ENCODE peak calls at places on chromosomes 16 and 17, in nine cellular contexts. One of them, this sample, is unnamed.
A peak's percentile ranks its signal among the peaks of the same experiment; 100 is the strongest.

GRCh38 chr17:47804461-47804860 is 17.1 kb downstream of the OSBPL7 start:
- DNase-seq in A549: no peak
- DNase-seq in adrenal gland: no peak
- DNase-seq in endothelial cell of umbilical vein: no peak
- DNase-seq in HepG2: no peak
- DNase-seq in uterus: no peak
- DNase-seq in stomach: peak; percentile 18
- DNase-seq in lower leg skin: peak; percentile 40
- DNase-seq in erythroblast: no peak
- DNase-seq in this sample: no peak

GRCh38 chr16:79163666-79164377 is 436.7 kb downstream of the MAF start:
- DNase-seq in uterus: no peak
- DNase-seq in A549: no peak
- DNase-seq in lower leg skin: no peak
- DNase-seq in adrenal gland: no peak
- DNase-seq in endothelial cell of umbilical vein: no peak
- DNase-seq in stomach: no peak
- DNase-seq in erythroblast: no peak
- DNase-seq in HepG2: no peak
- DNase-seq in this sample: no peak

GRCh38 chr17:32445075-32445427 is 741 bp downstream of the PSMD11 start:
- DNase-seq in lower leg skin: no peak
- DNase-seq in A549: peak; percentile 61
- DNase-seq in adrenal gland: peak; percentile 60
- DNase-seq in endothelial cell of umbilical vein: peak; percentile 76
- DNase-seq in erythroblast: peak; percentile 68
- DNase-seq in stomach: peak; percentile 28
- DNase-seq in uterus: no peak
- DNase-seq in HepG2: peak; percentile 37
- DNase-seq in this sample: peak; percentile 31

GRCh38 chr17:9240659-9241370 is 219.5 kb downstream of the NTN1 start:
- DNase-seq in endothelial cell of umbilical vein: peak; percentile 39
- DNase-seq in lower leg skin: peak; percentile 94
- DNase-seq in HepG2: peak; percentile 35
- DNase-seq in uterus: peak; percentile 84
- DNase-seq in erythroblast: no peak
- DNase-seq in A549: peak; percentile 36
- DNase-seq in stomach: peak; percentile 47
- DNase-seq in adrenal gland: peak; percentile 77
- DNase-seq in this sample: no peak

GRCh38 chr17:20282526-20283308 is 184.6 kb downstream of the LGALS9B start:
- DNase-seq in A549: no peak
- DNase-seq in erythroblast: no peak
- DNase-seq in lower leg skin: no peak
- DNase-seq in endothelial cell of umbilical vein: no peak
- DNase-seq in stomach: no peak
- DNase-seq in adrenal gland: no peak
- DNase-seq in uterus: no peak
- DNase-seq in HepG2: no peak
- DNase-seq in this sample: no peak

GRCh38 chr17:973053-973452 is 6.5 kb downstream of the NXN start:
- DNase-seq in adrenal gland: no peak
- DNase-seq in erythroblast: no peak
- DNase-seq in uterus: no peak
- DNase-seq in stomach: no peak
- DNase-seq in endothelial cell of umbilical vein: no peak
- DNase-seq in A549: no peak
- DNase-seq in lower leg skin: no peak
- DNase-seq in HepG2: no peak
- DNase-seq in this sample: no peak

GRCh38 chr16:79403534-79403933 is 197.0 kb downstream of the MAF start:
- DNase-seq in adrenal gland: no peak
- DNase-seq in uterus: no peak
- DNase-seq in lower leg skin: no peak
- DNase-seq in A549: no peak
- DNase-seq in erythroblast: no peak
- DNase-seq in endothelial cell of umbilical vein: no peak
- DNase-seq in stomach: no peak
- DNase-seq in HepG2: peak; percentile 10
- DNase-seq in this sample: no peak

GRCh38 chr17:79295307-79295706 is 220.7 kb downstream of the ENGASE start:
- DNase-seq in uterus: no peak
- DNase-seq in stomach: no peak
- DNase-seq in adrenal gland: no peak
- DNase-seq in HepG2: no peak
- DNase-seq in A549: peak; percentile 31
- DNase-seq in erythroblast: no peak
- DNase-seq in endothelial cell of umbilical vein: no peak
- DNase-seq in lower leg skin: no peak
- DNase-seq in this sample: no peak

GRCh38 chr16:84079664-84080063 is 37.1 kb upstream of the SLC38A8 start:
- DNase-seq in endothelial cell of umbilical vein: no peak
- DNase-seq in adrenal gland: no peak
- DNase-seq in uterus: no peak
- DNase-seq in HepG2: no peak
- DNase-seq in lower leg skin: no peak
- DNase-seq in A549: no peak
- DNase-seq in stomach: no peak
- DNase-seq in erythroblast: no peak
- DNase-seq in this sample: no peak

GRCh38 chr17:18039535-18040286 is 503 bp downstream of the GID4 start:
- DNase-seq in lower leg skin: peak; percentile 90
- DNase-seq in erythroblast: peak; percentile 74
- DNase-seq in uterus: no peak
- DNase-seq in stomach: peak; percentile 56
- DNase-seq in HepG2: no peak
- DNase-seq in endothelial cell of umbilical vein: peak; percentile 17
- DNase-seq in A549: peak; percentile 46
- DNase-seq in adrenal gland: peak; percentile 46
- DNase-seq in this sample: peak; percentile 64

GRCh38 chr17:9228408-9229159 is 207.3 kb downstream of the NTN1 start:
- DNase-seq in adrenal gland: peak; percentile 48
- DNase-seq in A549: no peak
- DNase-seq in erythroblast: no peak
- DNase-seq in HepG2: no peak
- DNase-seq in lower leg skin: no peak
- DNase-seq in endothelial cell of umbilical vein: no peak
- DNase-seq in stomach: no peak
- DNase-seq in uterus: peak; percentile 62
- DNase-seq in this sample: no peak

GRCh38 chr17:29002811-29003210 is 3.0 kb downstream of the SEZ6 start:
- DNase-seq in erythroblast: no peak
- DNase-seq in lower leg skin: no peak
- DNase-seq in adrenal gland: no peak
- DNase-seq in uterus: no peak
- DNase-seq in endothelial cell of umbilical vein: no peak
- DNase-seq in HepG2: no peak
- DNase-seq in A549: no peak
- DNase-seq in stomach: no peak
- DNase-seq in this sample: no peak

GRCh38 chr17:67042104-67042899 is 2.1 kb upstream of the CACNG1 start:
- DNase-seq in adrenal gland: no peak
- DNase-seq in uterus: no peak
- DNase-seq in lower leg skin: no peak
- DNase-seq in A549: no peak
- DNase-seq in erythroblast: no peak
- DNase-seq in stomach: no peak
- DNase-seq in endothelial cell of umbilical vein: no peak
- DNase-seq in HepG2: no peak
- DNase-seq in this sample: no peak

GRCh38 chr16:4309833-4310266 is 6.0 kb upstream of the GLIS2 start:
- DNase-seq in lower leg skin: peak; percentile 91
- DNase-seq in uterus: no peak
- DNase-seq in erythroblast: peak; percentile 69
- DNase-seq in endothelial cell of umbilical vein: peak; percentile 86
- DNase-seq in HepG2: peak; percentile 67
- DNase-seq in adrenal gland: peak; percentile 80
- DNase-seq in stomach: peak; percentile 82
- DNase-seq in A549: peak; percentile 88
- DNase-seq in this sample: peak; percentile 93

GRCh38 chr17:64418506-64419339 is 28.1 kb upstream of the PECAM1 start:
- DNase-seq in HepG2: peak; percentile 67
- DNase-seq in uterus: no peak
- DNase-seq in endothelial cell of umbilical vein: peak; percentile 80
- DNase-seq in A549: peak; percentile 75
- DNase-seq in stomach: no peak
- DNase-seq in erythroblast: peak; percentile 57
- DNase-seq in adrenal gland: no peak
- DNase-seq in lower leg skin: peak; percentile 73
- DNase-seq in this sample: peak; percentile 64

GRCh38 chr17:57429966-57430365 is 173.6 kb downstream of the MSI2 start:
- DNase-seq in adrenal gland: no peak
- DNase-seq in uterus: no peak
- DNase-seq in HepG2: no peak
- DNase-seq in endothelial cell of umbilical vein: no peak
- DNase-seq in stomach: no peak
- DNase-seq in erythroblast: no peak
- DNase-seq in lower leg skin: no peak
- DNase-seq in A549: no peak
- DNase-seq in this sample: no peak

GRCh38 chr17:17051791-17052461 is 9.7 kb downstream of the MPRIP start:
- DNase-seq in erythroblast: no peak
- DNase-seq in uterus: peak; percentile 15
- DNase-seq in lower leg skin: peak; percentile 85
- DNase-seq in endothelial cell of umbilical vein: no peak
- DNase-seq in A549: no peak
- DNase-seq in stomach: peak; percentile 43
- DNase-seq in adrenal gland: peak; percentile 74
- DNase-seq in HepG2: peak; percentile 63
- DNase-seq in this sample: no peak

GRCh38 chr17:266701-267656 is 85.5 kb upstream of the DOC2B start:
- DNase-seq in stomach: peak; percentile 23
- DNase-seq in lower leg skin: peak; percentile 82
- DNase-seq in HepG2: no peak
- DNase-seq in endothelial cell of umbilical vein: peak; percentile 72
- DNase-seq in adrenal gland: peak; percentile 20
- DNase-seq in uterus: peak; percentile 43
- DNase-seq in A549: no peak
- DNase-seq in erythroblast: no peak
- DNase-seq in this sample: no peak

GRCh38 chr16:77432264-77432663 is 2.6 kb downstream of the ADAMTS18 start:
- DNase-seq in adrenal gland: no peak
- DNase-seq in lower leg skin: no peak
- DNase-seq in endothelial cell of umbilical vein: no peak
- DNase-seq in HepG2: no peak
- DNase-seq in erythroblast: no peak
- DNase-seq in A549: no peak
- DNase-seq in uterus: no peak
- DNase-seq in stomach: no peak
- DNase-seq in this sample: no peak

GRCh38 chr16:49340466-49340865 is 33.1 kb upstream of the C16orf78 start:
- DNase-seq in lower leg skin: peak; percentile 57
- DNase-seq in uterus: no peak
- DNase-seq in endothelial cell of umbilical vein: no peak
- DNase-seq in adrenal gland: no peak
- DNase-seq in A549: no peak
- DNase-seq in stomach: no peak
- DNase-seq in HepG2: no peak
- DNase-seq in erythroblast: no peak
- DNase-seq in this sample: no peak
- TF ChIP-seq POLR2A in lower leg skin: no peak
- TF ChIP-seq POLR2A in uterus: no peak
- TF ChIP-seq POLR2A in endothelial cell of umbilical vein: no peak
- TF ChIP-seq POLR2A in adrenal gland: no peak
- TF ChIP-seq POLR2A in A549: no peak
- TF ChIP-seq POLR2A in stomach: no peak
- TF ChIP-seq POLR2A in HepG2: no peak
- TF ChIP-seq POLR2A in erythroblast: no peak
- TF ChIP-seq POLR2A in this sample: no peak

DNA sequence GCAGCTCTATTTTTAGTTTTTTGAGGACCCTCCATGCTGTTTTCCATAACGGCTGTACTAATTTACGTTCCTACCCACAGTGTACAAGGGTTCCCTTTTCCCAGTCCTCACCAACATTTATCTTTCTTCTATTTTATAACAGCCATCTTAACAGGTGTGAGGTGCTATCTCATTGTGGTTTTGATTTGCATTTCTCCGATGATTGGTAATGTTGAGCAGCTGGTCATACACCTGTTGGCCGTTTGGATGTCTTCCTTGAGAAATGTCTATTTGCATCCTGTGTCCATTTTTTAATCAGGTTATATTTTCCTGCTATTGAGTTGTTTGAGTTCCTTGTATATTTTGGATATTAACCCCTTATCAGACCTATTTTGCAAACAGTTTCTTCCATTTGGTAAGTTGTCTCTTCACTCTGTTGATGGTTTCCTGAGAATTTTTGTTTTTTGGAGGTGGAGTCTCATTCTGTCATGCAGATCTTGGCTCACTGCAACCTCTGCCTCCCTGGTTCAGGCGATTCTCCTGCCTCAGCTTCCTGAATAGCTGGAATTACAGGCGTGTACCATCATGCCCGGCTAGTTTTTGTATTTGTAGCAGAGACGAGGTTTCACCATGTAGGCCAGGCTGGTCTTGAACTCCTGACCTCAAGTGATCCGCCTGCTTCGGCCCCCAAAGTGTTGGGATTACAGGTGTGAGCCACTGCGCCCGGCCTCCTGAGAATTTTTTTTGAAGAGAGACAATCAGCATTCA is 279.6 kb downstream of the SNX29 start:
- DNase-seq in HepG2: no peak
- DNase-seq in uterus: no peak
- DNase-seq in endothelial cell of umbilical vein: no peak
- DNase-seq in adrenal gland: no peak
- DNase-seq in A549: no peak
- DNase-seq in lower leg skin: no peak
- DNase-seq in erythroblast: no peak
- DNase-seq in stomach: no peak
- DNase-seq in this sample: no peak
- TF ChIP-seq POLR2A in HepG2: no peak
- TF ChIP-seq POLR2A in uterus: no peak
- TF ChIP-seq POLR2A in endothelial cell of umbilical vein: no peak
- TF ChIP-seq POLR2A in adrenal gland: no peak
- TF ChIP-seq POLR2A in A549: no peak
- TF ChIP-seq POLR2A in lower leg skin: no peak
- TF ChIP-seq POLR2A in erythroblast: no peak
- TF ChIP-seq POLR2A in stomach: no peak
- TF ChIP-seq POLR2A in this sample: no peak

DNA sequence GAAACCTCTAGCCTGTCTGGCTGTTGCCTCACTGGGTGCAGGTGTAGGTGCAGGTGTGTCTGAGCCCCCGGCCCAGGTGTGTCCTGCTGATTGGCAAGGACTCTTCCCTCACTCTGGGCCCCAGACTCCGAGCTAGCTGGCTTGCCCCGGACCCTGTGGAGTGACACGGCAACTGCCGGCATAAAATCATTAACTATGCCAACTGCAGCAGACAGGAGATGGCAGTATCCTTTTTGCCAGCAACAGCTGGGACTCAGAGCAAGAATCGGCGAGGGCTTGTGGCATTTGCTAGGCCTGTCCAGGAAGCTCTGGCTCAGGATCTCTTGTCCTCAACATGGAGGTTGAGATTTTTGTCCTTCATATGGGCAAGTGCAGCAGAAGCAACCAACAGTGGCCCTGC is 20.8 kb downstream of the CIAPIN1 start:
- DNase-seq in erythroblast: no peak
- DNase-seq in A549: no peak
- DNase-seq in adrenal gland: no peak
- DNase-seq in stomach: peak; percentile 16
- DNase-seq in endothelial cell of umbilical vein: no peak
- DNase-seq in uterus: no peak
- DNase-seq in lower leg skin: no peak
- DNase-seq in HepG2: no peak
- DNase-seq in this sample: no peak
- TF ChIP-seq POLR2A in erythroblast: no peak
- TF ChIP-seq POLR2A in A549: no peak
- TF ChIP-seq POLR2A in adrenal gland: no peak
- TF ChIP-seq POLR2A in stomach: no peak
- TF ChIP-seq POLR2A in endothelial cell of umbilical vein: no peak
- TF ChIP-seq POLR2A in uterus: no peak
- TF ChIP-seq POLR2A in lower leg skin: no peak
- TF ChIP-seq POLR2A in HepG2: no peak
- TF ChIP-seq POLR2A in this sample: no peak

GRCh38 chr17:50055426-50056216 is at the start of gene ITGA3:
- DNase-seq in uterus: peak; percentile 75
- DNase-seq in erythroblast: no peak
- DNase-seq in A549: peak; percentile 96
- DNase-seq in HepG2: no peak
- DNase-seq in lower leg skin: peak; percentile 92
- DNase-seq in adrenal gland: peak; percentile 88
- DNase-seq in stomach: peak; percentile 89
- DNase-seq in endothelial cell of umbilical vein: peak; percentile 80
- DNase-seq in this sample: peak; percentile 89
- TF ChIP-seq POLR2A in uterus: no peak
- TF ChIP-seq POLR2A in erythroblast: no peak
- TF ChIP-seq POLR2A in A549: peak; percentile 95
- TF ChIP-seq POLR2A in HepG2: no peak
- TF ChIP-seq POLR2A in lower leg skin: no peak
- TF ChIP-seq POLR2A in adrenal gland: no peak
- TF ChIP-seq POLR2A in stomach: no peak
- TF ChIP-seq POLR2A in endothelial cell of umbilical vein: peak; percentile 57
- TF ChIP-seq POLR2A in this sample: peak; percentile 95